ENCODE peak calls at places on chromosome 2, in six cellular contexts. One of them, this sample, is unnamed. For H3K4me1, the result is how much of the 10 kb centered on the place peaks cover.

GRCh38 chr2:163652741-163653140 is 83.1 kb downstream of the FIGN start:
- DNase-seq in colonic mucosa: no peak
- DNase-seq in A549: no peak
- DNase-seq in MM.1S: no peak
- DNase-seq in sigmoid colon: no peak
- DNase-seq in Karpas-422: no peak
- DNase-seq in this sample: no peak

GRCh38 chr2:146804288-146804687 is 1040.5 kb upstream of the ACVR2A start:
- DNase-seq in MM.1S: no peak
- DNase-seq in sigmoid colon: no peak
- DNase-seq in Karpas-422: no peak
- DNase-seq in colonic mucosa: no peak
- DNase-seq in A549: no peak
- DNase-seq in this sample: no peak

GRCh38 chr2:34828481-34828880 is 1229.4 kb upstream of the FAM98A start:
- DNase-seq in colonic mucosa: no peak
- DNase-seq in Karpas-422: no peak
- DNase-seq in A549: no peak
- DNase-seq in sigmoid colon: no peak
- DNase-seq in MM.1S: no peak
- DNase-seq in this sample: no peak

GRCh38 chr2:132677661-132678060 is 7.7 kb upstream of the LYPD1 start:
- DNase-seq in sigmoid colon: no peak
- DNase-seq in Karpas-422: no peak
- DNase-seq in MM.1S: no peak
- DNase-seq in colonic mucosa: no peak
- DNase-seq in A549: no peak
- DNase-seq in this sample: no peak

GRCh38 chr2:86631846-86632485 is 8.3 kb upstream of the RNF103 start:
- DNase-seq in Karpas-422: no peak
- DNase-seq in MM.1S: no peak
- DNase-seq in sigmoid colon: no peak
- DNase-seq in A549: no peak
- DNase-seq in colonic mucosa: no peak
- DNase-seq in this sample: no peak

GRCh38 chr2:205657579-205657978 is 24.7 kb upstream of the NRP2 start:
- DNase-seq in sigmoid colon: peak
- DNase-seq in colonic mucosa: no peak
- DNase-seq in Karpas-422: no peak
- DNase-seq in A549: no peak
- DNase-seq in MM.1S: no peak
- DNase-seq in this sample: no peak

GRCh38 chr2:227325824-227326195 is 759 bp downstream of the MFF start:
- DNase-seq in sigmoid colon: peak
- DNase-seq in A549: peak
- DNase-seq in MM.1S: peak
- DNase-seq in colonic mucosa: peak
- DNase-seq in Karpas-422: no peak
- DNase-seq in this sample: peak

GRCh38 chr2:120381661-120382060 is 35.7 kb downstream of the INHBB start:
- DNase-seq in colonic mucosa: no peak
- DNase-seq in Karpas-422: no peak
- DNase-seq in MM.1S: no peak
- DNase-seq in sigmoid colon: no peak
- DNase-seq in A549: no peak
- DNase-seq in this sample: peak

GRCh38 chr2:152243723-152244122 is 68.2 kb upstream of the STAM2 start:
- DNase-seq in colonic mucosa: no peak
- DNase-seq in MM.1S: no peak
- DNase-seq in A549: no peak
- DNase-seq in Karpas-422: no peak
- DNase-seq in sigmoid colon: no peak
- DNase-seq in this sample: no peak

GRCh38 chr2:44005831-44006230 is 10.0 kb upstream of the LRPPRC start:
- DNase-seq in colonic mucosa: no peak
- DNase-seq in A549: no peak
- DNase-seq in sigmoid colon: no peak
- DNase-seq in Karpas-422: no peak
- DNase-seq in MM.1S: no peak
- DNase-seq in this sample: no peak

GRCh38 chr2:193581807-193582206 is 1387.1 kb upstream of the TMEFF2 start:
- DNase-seq in sigmoid colon: no peak
- DNase-seq in MM.1S: no peak
- DNase-seq in A549: no peak
- DNase-seq in Karpas-422: no peak
- DNase-seq in colonic mucosa: no peak
- DNase-seq in this sample: no peak

GRCh38 chr2:31213883-31214637 is 3.3 kb downstream of the CAPN14 start:
- DNase-seq in A549: no peak
- DNase-seq in sigmoid colon: no peak
- DNase-seq in colonic mucosa: no peak
- DNase-seq in MM.1S: peak
- DNase-seq in Karpas-422: no peak
- DNase-seq in this sample: no peak

GRCh38 chr2:220504890-220505564 is 877.6 kb downstream of the SLC4A3 start:
- DNase-seq in colonic mucosa: peak
- DNase-seq in A549: peak
- DNase-seq in MM.1S: no peak
- DNase-seq in Karpas-422: no peak
- DNase-seq in sigmoid colon: no peak
- DNase-seq in this sample: no peak

GRCh38 chr2:170843656-170844055 is 27.0 kb downstream of the GAD1 start:
- DNase-seq in MM.1S: peak
- DNase-seq in Karpas-422: no peak
- DNase-seq in A549: no peak
- DNase-seq in colonic mucosa: no peak
- DNase-seq in sigmoid colon: no peak
- DNase-seq in this sample: no peak

GRCh38 chr2:30208453-30208852 is 22.9 kb upstream of the LBH start:
- DNase-seq in A549: peak
- DNase-seq in colonic mucosa: peak
- DNase-seq in Karpas-422: peak
- DNase-seq in sigmoid colon: peak
- DNase-seq in MM.1S: peak
- DNase-seq in this sample: peak

GRCh38 chr2:63788070-63788469 is 53.6 kb upstream of the UGP2 start:
- DNase-seq in A549: no peak
- DNase-seq in colonic mucosa: no peak
- DNase-seq in Karpas-422: no peak
- DNase-seq in sigmoid colon: no peak
- DNase-seq in MM.1S: no peak
- DNase-seq in this sample: no peak

GRCh38 chr2:78682781-78683180 is 342.7 kb upstream of the REG3G start:
- DNase-seq in colonic mucosa: no peak
- DNase-seq in MM.1S: no peak
- DNase-seq in A549: no peak
- DNase-seq in Karpas-422: no peak
- DNase-seq in sigmoid colon: no peak
- DNase-seq in this sample: no peak

GRCh38 chr2:73290049-73290839 is 3.1 kb downstream of the EGR4 start:
- DNase-seq in Karpas-422: peak
- DNase-seq in A549: peak
- DNase-seq in sigmoid colon: no peak
- DNase-seq in MM.1S: peak
- DNase-seq in colonic mucosa: peak
- DNase-seq in this sample: no peak

GRCh38 chr2:232584238-232584637 is 33.7 kb downstream of the EIF4E2 start:
- DNase-seq in A549: no peak
- DNase-seq in MM.1S: no peak
- DNase-seq in Karpas-422: no peak
- DNase-seq in colonic mucosa: no peak
- DNase-seq in sigmoid colon: peak
- DNase-seq in this sample: no peak

GRCh38 chr2:237464757-237465391 is 22.2 kb upstream of the MLPH start:
- DNase-seq in Karpas-422: no peak
- DNase-seq in MM.1S: no peak
- DNase-seq in colonic mucosa: no peak
- DNase-seq in A549: no peak
- DNase-seq in sigmoid colon: no peak
- DNase-seq in this sample: no peak

GRCh38 chr2:220269421-220269820 is 642.0 kb downstream of the SLC4A3 start:
- DNase-seq in A549: no peak
- DNase-seq in MM.1S: no peak
- DNase-seq in colonic mucosa: no peak
- DNase-seq in sigmoid colon: no peak
- DNase-seq in Karpas-422: no peak
- DNase-seq in this sample: no peak

GRCh38 chr2:38064805-38065501 is 11.0 kb downstream of the CYP1B1 start:
- DNase-seq in MM.1S: no peak
- DNase-seq in Karpas-422: no peak
- DNase-seq in colonic mucosa: no peak
- DNase-seq in A549: no peak
- DNase-seq in sigmoid colon: no peak
- DNase-seq in this sample: no peak

GRCh38 chr2:11925295-11925694 is 178.9 kb downstream of the LPIN1 start:
- DNase-seq in MM.1S: no peak
- DNase-seq in colonic mucosa: no peak
- DNase-seq in Karpas-422: no peak
- DNase-seq in sigmoid colon: no peak
- DNase-seq in A549: no peak
- DNase-seq in this sample: no peak

GRCh38 chr2:101766871-101767739 is 69.6 kb downstream of the MAP4K4 start:
- DNase-seq in Karpas-422: no peak
- DNase-seq in colonic mucosa: no peak
- DNase-seq in sigmoid colon: no peak
- DNase-seq in MM.1S: no peak
- DNase-seq in A549: no peak
- DNase-seq in this sample: no peak
- H3K4me1 ChIP-seq in Karpas-422: under half
- H3K4me1 ChIP-seq in colonic mucosa: under half
- H3K4me1 ChIP-seq in sigmoid colon: under half
- H3K4me1 ChIP-seq in MM.1S: under half
- H3K4me1 ChIP-seq in A549: half or more
- H3K4me1 ChIP-seq in this sample: under half

GRCh38 chr2:17600805-17601204 is 60.3 kb downstream of the VSNL1 start:
- DNase-seq in MM.1S: no peak
- DNase-seq in sigmoid colon: no peak
- DNase-seq in Karpas-422: no peak
- DNase-seq in colonic mucosa: no peak
- DNase-seq in A549: no peak
- DNase-seq in this sample: no peak

GRCh38 chr2:17604050-17604449 is 63.6 kb downstream of the VSNL1 start:
- DNase-seq in A549: no peak
- DNase-seq in colonic mucosa: peak
- DNase-seq in MM.1S: no peak
- DNase-seq in sigmoid colon: no peak
- DNase-seq in Karpas-422: no peak
- DNase-seq in this sample: no peak

GRCh38 chr2:17594533-17595391 is 54.3 kb downstream of the VSNL1 start:
- DNase-seq in sigmoid colon: no peak
- DNase-seq in MM.1S: no peak
- DNase-seq in colonic mucosa: no peak
- DNase-seq in A549: no peak
- DNase-seq in Karpas-422: no peak
- DNase-seq in this sample: no peak

GRCh38 chr2:17593841-17594482 is 53.5 kb downstream of the VSNL1 start:
- DNase-seq in colonic mucosa: no peak
- DNase-seq in Karpas-422: no peak
- DNase-seq in A549: no peak
- DNase-seq in MM.1S: no peak
- DNase-seq in sigmoid colon: no peak
- DNase-seq in this sample: no peak

GRCh38 chr2:17599617-17600016 is 59.1 kb downstream of the VSNL1 start:
- DNase-seq in MM.1S: no peak
- DNase-seq in A549: no peak
- DNase-seq in sigmoid colon: no peak
- DNase-seq in colonic mucosa: no peak
- DNase-seq in Karpas-422: no peak
- DNase-seq in this sample: no peak
- H3K27ac ChIP-seq in MM.1S: no peak
- H3K27ac ChIP-seq in A549: no peak
- H3K27ac ChIP-seq in sigmoid colon: no peak
- H3K27ac ChIP-seq in colonic mucosa: no peak
- H3K27ac ChIP-seq in Karpas-422: no peak
- H3K27ac ChIP-seq in this sample: no peak

DNA sequence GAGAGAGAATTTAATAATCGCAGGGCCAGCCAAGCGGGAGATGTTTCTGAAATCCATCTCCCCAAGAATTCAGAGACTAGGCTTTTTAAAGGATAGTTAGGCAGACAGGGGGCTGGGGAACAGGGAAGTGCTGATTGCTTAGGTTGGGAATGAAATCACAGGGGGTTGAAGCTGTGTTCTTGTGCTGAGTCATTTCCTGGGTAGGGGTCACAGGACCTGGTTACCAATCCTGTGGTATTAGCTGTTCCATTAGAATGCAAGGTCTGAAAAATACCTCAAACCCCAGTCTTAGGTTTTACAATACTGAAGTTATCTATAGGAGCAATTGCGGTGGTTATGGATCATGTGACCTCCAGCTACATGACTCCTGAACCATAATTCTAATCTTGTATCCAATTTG is 4.6 kb downstream of the SP140 start:
- DNase-seq in colonic mucosa: no peak
- DNase-seq in MM.1S: no peak
- DNase-seq in Karpas-422: no peak
- DNase-seq in sigmoid colon: no peak
- DNase-seq in A549: no peak
- DNase-seq in this sample: no peak
- H3K4me1 ChIP-seq in colonic mucosa: under half
- H3K4me1 ChIP-seq in MM.1S: under half
- H3K4me1 ChIP-seq in Karpas-422: under half
- H3K4me1 ChIP-seq in sigmoid colon: under half
- H3K4me1 ChIP-seq in A549: under half
- H3K4me1 ChIP-seq in this sample: under half

GRCh38 chr2:8569332-8569930 is 112.4 kb upstream of the ID2 start:
- DNase-seq in A549: no peak
- DNase-seq in Karpas-422: no peak
- DNase-seq in colonic mucosa: peak
- DNase-seq in MM.1S: no peak
- DNase-seq in sigmoid colon: peak
- DNase-seq in this sample: no peak
- H3K27ac ChIP-seq in A549: no peak
- H3K27ac ChIP-seq in Karpas-422: no peak
- H3K27ac ChIP-seq in colonic mucosa: no peak
- H3K27ac ChIP-seq in MM.1S: no peak
- H3K27ac ChIP-seq in sigmoid colon: no peak
- H3K27ac ChIP-seq in this sample: no peak

DNA sequence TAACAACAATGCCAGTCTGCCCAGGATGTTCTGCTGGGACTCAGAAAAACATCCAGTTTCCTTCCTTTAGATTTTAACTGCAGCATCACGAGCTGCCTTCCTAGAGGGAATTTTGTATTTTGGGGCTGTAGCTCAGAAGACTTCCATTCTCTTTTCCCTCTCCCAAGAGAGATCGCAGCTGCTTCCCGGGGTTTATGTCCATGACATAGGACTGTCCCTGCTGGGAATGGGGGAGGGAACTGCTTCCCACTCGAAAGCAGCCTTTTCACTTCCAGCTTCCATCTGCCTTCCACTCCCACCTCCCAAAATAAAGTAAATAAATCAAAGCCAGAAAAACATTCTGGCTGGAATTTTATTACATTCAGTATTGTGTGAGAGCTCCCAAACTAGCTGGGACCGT is 52.4 kb downstream of the LIMS1 start:
- DNase-seq in MM.1S: no peak
- DNase-seq in sigmoid colon: no peak
- DNase-seq in A549: no peak
- DNase-seq in Karpas-422: no peak
- DNase-seq in colonic mucosa: no peak
- DNase-seq in this sample: no peak
- H3K4me1 ChIP-seq in MM.1S: under half
- H3K4me1 ChIP-seq in sigmoid colon: under half
- H3K4me1 ChIP-seq in A549: half or more
- H3K4me1 ChIP-seq in Karpas-422: under half
- H3K4me1 ChIP-seq in colonic mucosa: under half
- H3K4me1 ChIP-seq in this sample: under half

GRCh38 chr2:61380120-61380881 is 90.6 kb downstream of the USP34 start:
- DNase-seq in Karpas-422: no peak
- DNase-seq in sigmoid colon: no peak
- DNase-seq in MM.1S: no peak
- DNase-seq in A549: no peak
- DNase-seq in colonic mucosa: no peak
- DNase-seq in this sample: no peak
- H3K27ac ChIP-seq in Karpas-422: no peak
- H3K27ac ChIP-seq in sigmoid colon: no peak
- H3K27ac ChIP-seq in MM.1S: no peak
- H3K27ac ChIP-seq in A549: no peak
- H3K27ac ChIP-seq in colonic mucosa: no peak
- H3K27ac ChIP-seq in this sample: no peak

This sample was measured in kidney.